ENCODE peak calls at places on chromosomes 11 and 22, in five cellular contexts. M, Q, O, W and T are unnamed samples.

GRCh38 chr11:88604255-88604654 is 266.7 kb upstream of the CTSC start:
- DNase-seq in W (no peak), Q (no peak), O (peak; percentile 68), M (no peak), T (no peak)

GRCh38 chr11:117239295-117239694 is 6.8 kb downstream of the RNF214 start:
- DNase-seq in M (no peak), O (peak; percentile 94), W (no peak), Q (no peak), T (no peak)

GRCh38 chr11:131945695-131946094 is 575.3 kb downstream of the NTM start:
- DNase-seq in M (no peak), Q (no peak), O (no peak), W (no peak), T (no peak)

GRCh38 chr22:32858121-32858703 is 56.7 kb downstream of the TIMP3 start:
- DNase-seq in O (no peak), W (no peak), M (no peak), Q (no peak), T (no peak)

GRCh38 chr11:34960277-34960676 is 43.9 kb downstream of the PDHX start:
- DNase-seq in W (no peak), O (no peak), Q (no peak), M (no peak), T (peak; percentile 55)

GRCh38 chr11:111438846-111439520 is 59.9 kb upstream of the POU2AF1 start:
- DNase-seq in O (no peak), M (no peak), W (no peak), Q (no peak), T (no peak)

GRCh38 chr22:38519453-38520250 is 13.5 kb upstream of the DDX17 start:
- DNase-seq in O (no peak), W (no peak), Q (no peak), M (no peak), T (no peak)

GRCh38 chr22:26797910-26798309 is 140.5 kb downstream of the MIAT start:
- DNase-seq in W (no peak), M (no peak), Q (peak; percentile 6), O (no peak), T (no peak)

GRCh38 chr22:47090591-47091240 is 328.3 kb downstream of the TBC1D22A start:
- DNase-seq in W (no peak), O (peak; percentile 24), Q (no peak), M (no peak), T (no peak)

GRCh38 chr11:73157141-73158010 is 15.3 kb upstream of the FCHSD2 start:
- DNase-seq in W (no peak), M (peak; percentile 77), Q (no peak), O (peak; percentile 82), T (peak; percentile 77)

GRCh38 chr11:119782673-119783072 is 53.7 kb upstream of the NECTIN1 start:
- DNase-seq in W (no peak), M (no peak), O (peak; percentile 22), Q (no peak), T (no peak)

GRCh38 chr11:14396289-14396688 is 37.3 kb upstream of the RRAS2 start:
- DNase-seq in Q (no peak), W (no peak), M (no peak), O (no peak), T (no peak)

GRCh38 chr22:46052331-46052771 is 75.4 kb upstream of the WNT7B start:
- DNase-seq in Q (no peak), W (no peak), M (no peak), O (no peak), T (peak; percentile 44)

GRCh38 chr11:82750643-82751139 is 17.0 kb upstream of the FAM181B start:
- DNase-seq in Q (no peak), M (peak; percentile 40), W (no peak), O (no peak), T (no peak)

GRCh38 chr11:45852712-45853101 is 5.4 kb downstream of the CRY2 start:
- DNase-seq in Q (no peak), W (no peak), O (no peak), M (no peak), T (peak; percentile 78)